ENCODE peak calls at places on chromosomes 2 and 18, in ten cellular contexts. R is adrenal gland, H is frontal cortex, B is GM03348, Z is A172, C is BJ, W is pancreas, X is Peyer's patch, S is esophagus squamous epithelium, J is psoas muscle. F is an unnamed sample.

GRCh38 chr2:118835739-118836410 is 11.6 kb downstream of the EN1 start:
- DNase-seq in R (no peak), H (no peak), B (peak), Z (no peak), C (no peak), W (no peak), X (no peak), S (no peak), J (peak), F (no peak)

GRCh38 chr2:235180642-235181041 is 228.8 kb downstream of the SH3BP4 start:
- DNase-seq in R (no peak), H (no peak), B (no peak), Z (no peak), C (no peak), W (no peak), X (no peak), S (no peak), J (no peak), F (no peak)

GRCh38 chr2:201261911-201262310 is 1.6 kb downstream of the CASP8 start:
- DNase-seq in R (no peak), H (no peak), B (no peak), Z (no peak), C (no peak), W (no peak), X (no peak), S (no peak), J (no peak), F (no peak)

GRCh38 chr2:109699646-109700045 is 85.5 kb downstream of the SOWAHC start:
- DNase-seq in R (no peak), H (no peak), B (no peak), Z (no peak), C (no peak), W (no peak), X (peak), S (no peak), J (no peak), F (no peak)

GRCh38 chr18:32881009-32881408 is 108.2 kb upstream of the KLHL14 start:
- DNase-seq in R (no peak), H (no peak), B (no peak), Z (no peak), C (no peak), W (no peak), X (no peak), S (no peak), J (no peak), F (no peak)

GRCh38 chr2:30287190-30287589 is 55.9 kb downstream of the LBH start:
- DNase-seq in R (no peak), H (no peak), B (no peak), Z (no peak), C (no peak), W (no peak), X (no peak), S (no peak), J (no peak), F (no peak)

GRCh38 chr2:226733189-226733858 is 66.3 kb downstream of the IRS1 start:
- DNase-seq in R (no peak), H (no peak), B (no peak), Z (no peak), C (no peak), W (peak), X (no peak), S (no peak), J (no peak), F (no peak)

GRCh38 chr18:59570101-59570875 is 126.9 kb downstream of the CCBE1 start:
- DNase-seq in R (no peak), H (no peak), B (no peak), Z (peak), C (no peak), W (no peak), X (no peak), S (no peak), J (no peak), F (no peak)

GRCh38 chr18:51038110-51038509 is 8.1 kb downstream of the SMAD4 start:
- DNase-seq in R (peak), H (no peak), B (no peak), Z (no peak), C (no peak), W (peak), X (no peak), S (no peak), J (peak), F (no peak)

GRCh38 chr2:237806334-237806733 is 7.8 kb downstream of the RBM44 start:
- DNase-seq in R (no peak), H (no peak), B (no peak), Z (no peak), C (no peak), W (no peak), X (no peak), S (no peak), J (no peak), F (no peak)

GRCh38 chr2:42372801-42373200 is 11.8 kb upstream of the COX7A2L start:
- DNase-seq in R (no peak), H (no peak), B (no peak), Z (no peak), C (no peak), W (no peak), X (no peak), S (no peak), J (no peak), F (no peak)

GRCh38 chr2:37654419-37654818 is 17.0 kb downstream of the CDC42EP3 start:
- DNase-seq in R (no peak), H (no peak), B (no peak), Z (no peak), C (no peak), W (no peak), X (no peak), S (no peak), J (no peak), F (no peak)

GRCh38 chr2:240429341-240429871 is 6.1 kb upstream of the GPC1 start:
- DNase-seq in R (peak), H (no peak), B (no peak), Z (no peak), C (no peak), W (no peak), X (peak), S (no peak), J (no peak), F (no peak)

GRCh38 chr2:49928541-49928940 is 774.2 kb upstream of the FSHR start:
- DNase-seq in R (no peak), H (no peak), B (no peak), Z (no peak), C (no peak), W (no peak), X (no peak), S (no peak), J (no peak), F (no peak)

GRCh38 chr2:28346587-28346986 is 46.1 kb upstream of the FOSL2 start:
- DNase-seq in R (no peak), H (no peak), B (no peak), Z (no peak), C (peak), W (no peak), X (no peak), S (no peak), J (peak), F (no peak)

GRCh38 chr2:204108301-204108700 is 171.7 kb downstream of the ICOS start:
- DNase-seq in R (no peak), H (peak), B (peak), Z (peak), C (no peak), W (no peak), X (no peak), S (no peak), J (no peak), F (no peak)

GRCh38 chr2:236174608-236175001 is 6.4 kb upstream of the GBX2 start:
- DNase-seq in R (no peak), H (no peak), B (no peak), Z (no peak), C (no peak), W (no peak), X (no peak), S (no peak), J (no peak), F (no peak)

GRCh38 chr18:28284132-28284531 is 107.2 kb upstream of the CDH2 start:
- DNase-seq in R (no peak), H (no peak), B (no peak), Z (peak), C (no peak), W (no peak), X (no peak), S (no peak), J (no peak), F (peak)

GRCh38 chr2:173555833-173556232 is 201.2 kb downstream of the CDCA7 start:
- DNase-seq in R (no peak), H (no peak), B (no peak), Z (no peak), C (no peak), W (no peak), X (no peak), S (no peak), J (no peak), F (no peak)

GRCh38 chr2:20604957-20605381 is 45.9 kb downstream of the HS1BP3 start:
- DNase-seq in R (peak), H (no peak), B (peak), Z (no peak), C (peak), W (no peak), X (no peak), S (no peak), J (no peak), F (no peak)

GRCh38 chr2:159677654-159678053 is 34.7 kb upstream of the MARCHF7 start:
- DNase-seq in R (no peak), H (no peak), B (peak), Z (no peak), C (no peak), W (no peak), X (no peak), S (no peak), J (no peak), F (no peak)